ENCODE peak calls at places on chromosomes 2 and 18, in seven cellular contexts. R is tibial nerve; C is cardiac muscle cell; Y is effector memory CD4-positive, alpha-beta T cell; I is MM.1S; K is heart right ventricle; P is IMR-90. L is an unnamed sample.
A peak's percentile ranks its signal among the peaks of the same experiment; 100 is the strongest.

GRCh38 chr2:37284386-37284785 is 40.2 kb downstream of the PRKD3 start:
- DNase-seq in Y (no peak), K (no peak), C (no peak), I (no peak), P (peak; percentile 13), R (no peak), L (no peak)

GRCh38 chr2:192190474-192190873 is 4.3 kb downstream of the TMEFF2 start:
- DNase-seq in K (no peak), P (peak; percentile 58), Y (no peak), C (peak; percentile 28), R (no peak), I (peak; percentile 47), L (peak; percentile 49)

GRCh38 chr18:58977223-58977622 is 112.5 kb downstream of the ZNF532 start:
- DNase-seq in P (no peak), I (no peak), Y (no peak), C (no peak), R (no peak), K (no peak), L (no peak)

GRCh38 chr18:44679912-44680270 is 797 bp upstream of the SETBP1 start:
- DNase-seq in C (peak; percentile 82), Y (no peak), K (peak; percentile 55), I (peak; percentile 60), P (peak; percentile 31), R (peak; percentile 47), L (peak; percentile 68)

GRCh38 chr2:241813806-241814570 is 5.0 kb downstream of the NEU4 start:
- DNase-seq in K (no peak), P (no peak), Y (peak; percentile 25), R (no peak), I (no peak), C (no peak), L (no peak)

GRCh38 chr2:88038263-88039105 is 17.1 kb downstream of the KRCC1 start:
- DNase-seq in K (no peak), R (no peak), C (no peak), I (no peak), Y (no peak), P (peak; percentile 97), L (peak; percentile 57)

GRCh38 chr2:190982263-190983034 is 31.5 kb downstream of the STAT1 start:
- DNase-seq in I (no peak), C (no peak), R (no peak), Y (no peak), P (no peak), K (no peak), L (no peak)

GRCh38 chr2:3242747-3243369 is 134.8 kb downstream of the EIPR1 start:
- DNase-seq in R (no peak), P (peak; percentile 27), C (no peak), K (no peak), Y (peak; percentile 24), I (no peak), L (no peak)

GRCh38 chr18:48590678-48591077 is 51.8 kb downstream of the CTIF start:
- DNase-seq in K (no peak), P (peak; percentile 94), C (no peak), R (no peak), I (no peak), Y (no peak), L (no peak)

GRCh38 chr2:241561811-241562210 is 3.3 kb downstream of the BOK start:
- DNase-seq in R (no peak), K (peak; percentile 50), Y (no peak), P (peak; percentile 80), I (no peak), C (no peak), L (peak; percentile 63)

GRCh38 chr2:45964226-45964841 is 312.9 kb downstream of the PRKCE start:
- DNase-seq in Y (no peak), I (no peak), K (peak; percentile 67), R (peak; percentile 35), P (peak; percentile 90), C (peak; percentile 32), L (no peak)

GRCh38 chr2:239647037-239647436 is 246.2 kb upstream of the HDAC4 start:
- DNase-seq in C (no peak), K (no peak), Y (no peak), I (no peak), P (no peak), R (no peak), L (no peak)

GRCh38 chr2:42385225-42385624 is 24.2 kb upstream of the COX7A2L start:
- DNase-seq in I (no peak), K (peak; percentile 7), R (no peak), Y (no peak), P (peak; percentile 5), C (peak; percentile 44), L (peak; percentile 30)

GRCh38 chr18:57792741-57793629 is 10.1 kb downstream of the ATP8B1 start:
- DNase-seq in R (no peak), C (no peak), Y (no peak), P (no peak), I (no peak), K (no peak), L (no peak)

GRCh38 chr2:137943948-137944347 is 20.3 kb upstream of the HNMT start:
- DNase-seq in C (no peak), I (no peak), K (no peak), Y (no peak), P (no peak), R (no peak), L (no peak)

GRCh38 chr2:20184067-20184938 is 40.6 kb downstream of the SDC1 start:
- DNase-seq in Y (no peak), R (no peak), K (no peak), C (no peak), I (no peak), P (peak; percentile 77), L (peak; percentile 33)

GRCh38 chr2:234861841-234862735 is 89.7 kb upstream of the SH3BP4 start:
- DNase-seq in R (no peak), C (peak; percentile 41), I (no peak), P (no peak), Y (no peak), K (peak; percentile 78), L (no peak)

GRCh38 chr2:174765576-174765975 is 1.3 kb upstream of the CHRNA1 start:
- DNase-seq in K (no peak), R (no peak), P (no peak), I (no peak), C (no peak), Y (no peak), L (no peak)

GRCh38 chr2:214593723-214594122 is 182.9 kb downstream of the VWC2L start:
- DNase-seq in P (peak; percentile 93), R (no peak), I (no peak), C (peak; percentile 4), Y (no peak), K (no peak), L (peak; percentile 75)

GRCh38 chr2:233118601-233119000 is 58.5 kb downstream of the INPP5D start:
- DNase-seq in I (no peak), C (no peak), P (no peak), Y (no peak), R (no peak), K (no peak), L (no peak)

GRCh38 chr2:60394467-60394866 is 159.0 kb downstream of the BCL11A start:
- DNase-seq in P (peak; percentile 32), C (no peak), Y (no peak), K (no peak), R (no peak), I (no peak), L (no peak)

GRCh38 chr18:9613550-9614400 is 584 bp downstream of the PPP4R1 start:
- DNase-seq in K (peak; percentile 64), P (peak; percentile 27), Y (no peak), R (peak; percentile 18), I (peak; percentile 40), C (peak; percentile 73), L (peak; percentile 73)

GRCh38 chr2:167651406-167652151 is 595.8 kb downstream of the STK39 start:
- DNase-seq in C (no peak), K (no peak), I (no peak), P (no peak), Y (no peak), R (no peak), L (no peak)

GRCh38 chr2:241095594-241096290 is 6.3 kb downstream of the MTERF4 start:
- DNase-seq in Y (peak; percentile 40), C (no peak), I (no peak), R (no peak), K (no peak), P (no peak), L (no peak)

GRCh38 chr2:239934571-239935171 is 90.5 kb downstream of the NDUFA10 start:
- DNase-seq in R (peak; percentile 62), Y (no peak), I (no peak), P (peak; percentile 39), K (peak; percentile 69), C (no peak), L (peak; percentile 60)

GRCh38 chr2:196131384-196131861 is 40.0 kb downstream of the STK17B start:
- DNase-seq in Y (peak; percentile 42), K (peak; percentile 16), R (no peak), P (peak; percentile 44), C (no peak), I (peak; percentile 84), L (peak; percentile 67)

GRCh38 chr2:26650713-26651457 is 9.7 kb upstream of the CIB4 start:
- DNase-seq in I (no peak), K (no peak), P (no peak), R (no peak), Y (no peak), C (no peak), L (no peak)

GRCh38 chr18:59461171-59461570 is 102.1 kb upstream of the LMAN1 start:
- DNase-seq in C (no peak), I (no peak), P (no peak), R (no peak), Y (no peak), K (no peak), L (no peak)

GRCh38 chr2:37527362-37527761 is 144.1 kb downstream of the CDC42EP3 start:
- DNase-seq in P (no peak), C (no peak), Y (no peak), I (no peak), K (no peak), R (no peak), L (no peak)

GRCh38 chr2:196238836-196239380 is 67.5 kb upstream of the STK17B start:
- DNase-seq in Y (no peak), K (no peak), R (no peak), P (peak; percentile 47), C (no peak), I (no peak), L (peak; percentile 74)

GRCh38 chr2:81786809-81787208 is 1482.3 kb upstream of the LRRTM1 start:
- DNase-seq in K (no peak), C (no peak), R (no peak), I (no peak), Y (no peak), P (no peak), L (no peak)
- H3K9me3 ChIP-seq in K (peaks cover 6% of the 10 kb centered on the region), C (no peaks in the 10 kb centered on the region), R (no peaks in the 10 kb centered on the region), I (no peaks in the 10 kb centered on the region), Y (no peaks in the 10 kb centered on the region), P (peaks cover 2% of the 10 kb centered on the region), L (no peaks in the 10 kb centered on the region)

GRCh38 chr2:12867888-12868287 is 151.2 kb downstream of the TRIB2 start:
- DNase-seq in I (no peak), P (peak; percentile 15), C (no peak), R (no peak), Y (no peak), K (no peak), L (no peak)
- H3K9me3 ChIP-seq in I (no peaks in the 10 kb centered on the region), P (peaks cover 7% of the 10 kb centered on the region), C (no peaks in the 10 kb centered on the region), R (no peaks in the 10 kb centered on the region), Y (peaks cover 3% of the 10 kb centered on the region), K (peaks cover 19% of the 10 kb centered on the region), L (peaks cover 5% of the 10 kb centered on the region)

GRCh38 chr2:89784960-89785359 is 1093.5 kb downstream of the RPIA start:
- DNase-seq in Y (no peak), K (no peak), P (no peak), C (no peak), I (no peak), R (no peak), L (no peak)
- H3K9me3 ChIP-seq in Y (peaks cover 3% of the 10 kb centered on the region), K (peaks cover 98% of the 10 kb centered on the region), P (peaks cover 30% of the 10 kb centered on the region), C (peaks cover 52% of the 10 kb centered on the region), I (no peaks in the 10 kb centered on the region), R (no peaks in the 10 kb centered on the region), L (no peaks in the 10 kb centered on the region)

GRCh38 chr2:133863106-133863800 is 295.0 kb upstream of the NCKAP5 start:
- DNase-seq in Y (no peak), R (no peak), I (no peak), K (no peak), P (no peak), C (no peak), L (no peak)
- H3K9me3 ChIP-seq in Y (no peaks in the 10 kb centered on the region), R (no peaks in the 10 kb centered on the region), I (no peaks in the 10 kb centered on the region), K (no peaks in the 10 kb centered on the region), P (no peaks in the 10 kb centered on the region), C (no peaks in the 10 kb centered on the region), L (no peaks in the 10 kb centered on the region)

L was measured in trophoblast cell.